ENCODE peak calls at places on chromosomes 16 and 17, in nine cellular contexts. C is right cardiac atrium; L is naive thymus-derived CD4-positive, alpha-beta T cell; M is SK-N-SH; Y is esophagus muscularis mucosa; X is CD8-positive, alpha-beta T cell; V is neuronal stem cell; O is heart left ventricle; B is tibial artery. W is an unnamed sample.
A peak's percentile ranks its signal among the peaks of the same experiment; 100 is the strongest.

GRCh38 chr17:66165537-66166123 is 26.3 kb downstream of the CEP112 start:
- DNase-seq in C (no peak), L (peak; percentile 53), M (peak; percentile 78), Y (no peak), X (peak; percentile 11), V (peak; percentile 38), O (no peak), B (no peak), W (no peak)

GRCh38 chr16:4064950-4065352 is 51.3 kb downstream of the ADCY9 start:
- DNase-seq in C (no peak), L (peak; percentile 26), M (no peak), Y (no peak), X (peak; percentile 27), V (no peak), O (no peak), B (no peak), W (no peak)

GRCh38 chr16:4869147-4869790 is 22.0 kb downstream of the UBN1 start:
- DNase-seq in C (no peak), L (no peak), M (no peak), Y (no peak), X (no peak), V (no peak), O (no peak), B (no peak), W (no peak)

GRCh38 chr16:22683258-22683657 is 130.7 kb upstream of the HS3ST2 start:
- DNase-seq in C (no peak), L (no peak), M (no peak), Y (no peak), X (no peak), V (no peak), O (no peak), B (no peak), W (no peak)

GRCh38 chr17:81731271-81731670 is 19.2 kb downstream of the SLC25A10 start:
- DNase-seq in C (no peak), L (no peak), M (no peak), Y (no peak), X (no peak), V (no peak), O (no peak), B (no peak), W (no peak)

GRCh38 chr17:32141690-32142037 is 638 bp upstream of the RHOT1 start:
- DNase-seq in C (no peak), L (no peak), M (no peak), Y (no peak), X (no peak), V (no peak), O (no peak), B (no peak), W (no peak)

GRCh38 chr17:8946476-8946875 is 19.0 kb downstream of the PIK3R5 start:
- DNase-seq in C (no peak), L (no peak), M (no peak), Y (no peak), X (no peak), V (no peak), O (no peak), B (no peak), W (no peak)

GRCh38 chr17:64982139-64982802 is 63.0 kb upstream of the LRRC37A3 start:
- DNase-seq in C (no peak), L (no peak), M (no peak), Y (no peak), X (no peak), V (no peak), O (no peak), B (no peak), W (no peak)

GRCh38 chr16:14335297-14335696 is 264.2 kb downstream of the MRTFB start:
- DNase-seq in C (no peak), L (no peak), M (no peak), Y (no peak), X (no peak), V (no peak), O (no peak), B (no peak), W (no peak)

DNA sequence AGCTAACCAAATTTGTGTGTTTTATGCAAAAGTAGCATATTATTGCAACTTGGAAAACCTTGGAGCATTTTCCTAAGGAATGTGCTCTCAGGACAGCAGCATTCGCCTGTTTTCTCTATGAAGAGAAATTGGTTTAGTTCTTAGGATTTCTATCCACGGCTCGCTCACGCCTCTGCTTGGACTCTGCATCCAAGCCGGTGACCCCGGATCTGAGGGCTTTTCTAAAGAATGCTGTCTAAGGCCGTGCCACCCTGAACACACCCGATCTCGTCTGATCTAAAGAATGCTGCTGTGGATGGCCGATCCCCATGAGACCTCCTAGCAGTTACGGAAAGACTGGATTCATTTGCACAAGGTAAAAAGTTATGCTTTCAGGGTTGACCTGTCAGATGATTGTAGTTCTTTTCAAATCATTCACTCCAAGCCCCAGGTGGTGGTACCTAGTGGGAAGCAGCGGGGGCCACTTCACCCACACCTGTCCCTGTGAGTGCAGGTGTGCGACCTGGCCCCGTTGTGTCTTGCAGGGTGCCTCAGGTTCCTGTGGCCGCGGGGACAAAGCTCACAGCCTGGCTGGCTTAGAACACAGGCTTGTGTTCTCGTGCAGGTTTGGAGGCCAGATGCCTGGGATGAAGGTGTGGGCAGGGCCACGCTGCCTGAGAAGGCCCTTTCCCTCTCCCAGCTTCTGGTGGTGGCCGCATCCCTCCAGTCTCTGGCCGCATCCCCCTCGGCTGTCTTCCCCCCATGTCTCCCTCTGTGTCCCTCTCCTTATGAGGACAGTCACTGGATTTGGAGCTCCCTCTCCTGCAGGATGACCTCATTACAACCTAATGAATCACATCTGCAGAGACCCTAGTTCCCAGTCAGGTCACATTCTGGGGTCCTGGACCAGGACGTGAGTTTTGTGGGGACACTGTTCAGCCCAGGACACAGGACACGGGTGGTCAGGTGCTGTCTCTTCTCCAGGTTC is 71.1 kb downstream of the BANP start:
- DNase-seq in C (no peak), L (no peak), M (peak; percentile 61), Y (no peak), X (no peak), V (no peak), O (no peak), B (no peak), W (peak; percentile 33)
- H3K4me1 ChIP-seq in C (no peaks in the 10 kb centered on the region), L (no peaks in the 10 kb centered on the region), M (peaks cover 26% of the 10 kb centered on the region), Y (peaks cover 8% of the 10 kb centered on the region), X (no peaks in the 10 kb centered on the region), V (peaks cover 2% of the 10 kb centered on the region), O (peaks cover 14% of the 10 kb centered on the region), B (no peaks in the 10 kb centered on the region), W (peaks cover 14% of the 10 kb centered on the region)

DNA sequence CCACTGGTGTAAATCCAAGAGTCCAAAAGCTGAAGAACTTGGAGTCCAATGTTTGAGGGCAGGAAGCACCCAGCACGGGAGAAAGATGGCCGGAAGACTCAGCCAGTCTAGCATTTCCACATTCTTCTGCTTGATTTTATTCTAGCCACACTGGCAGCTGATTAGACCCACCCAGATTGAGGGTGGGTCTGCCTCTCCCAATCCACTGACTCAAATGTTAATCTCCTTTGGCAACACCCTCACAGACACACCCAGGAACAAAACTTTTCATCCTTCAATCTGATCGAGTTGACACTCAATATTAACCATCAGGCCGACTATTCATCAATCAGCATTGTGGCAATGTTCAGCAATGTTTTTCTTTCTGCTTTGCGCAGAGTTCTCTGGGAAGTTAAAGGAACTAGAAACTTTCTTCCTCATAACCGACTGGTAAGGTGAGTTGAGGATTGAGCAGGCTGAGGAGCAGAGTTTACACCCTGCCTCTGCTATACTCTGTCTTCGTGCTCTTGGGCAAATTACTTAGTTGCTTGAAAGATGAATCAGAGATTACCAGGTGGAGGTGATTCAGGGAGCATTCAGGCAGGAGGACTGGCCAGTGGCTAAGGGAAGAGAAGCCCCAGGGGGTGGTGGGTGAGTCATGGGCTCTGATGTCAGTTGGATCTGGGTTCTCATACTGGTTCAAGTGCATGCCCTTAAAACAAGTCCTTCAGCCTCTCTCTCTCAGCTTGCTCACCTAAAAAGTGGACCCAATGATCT is 28.2 kb upstream of the BRD7 start:
- DNase-seq in C (no peak), L (no peak), M (no peak), Y (peak; percentile 53), X (no peak), V (no peak), O (no peak), B (no peak), W (no peak)
- H3K4me3 ChIP-seq in C (no peak overlapping the region), L (no peak overlapping the region), M (no peak overlapping the region), Y (no peak overlapping the region), X (no peak overlapping the region), V (no peak overlapping the region), O (no peak overlapping the region), B (no peak overlapping the region), W (no peak overlapping the region)

GRCh38 chr17:79361221-79361734 is 249.6 kb downstream of the RBFOX3 start:
- DNase-seq in C (no peak), L (no peak), M (no peak), Y (no peak), X (no peak), V (no peak), O (no peak), B (no peak), W (no peak)
- H3K27me3 ChIP-seq in C (no peaks in the 10 kb centered on the region), L (no peaks in the 10 kb centered on the region), M (peaks cover 44% of the 10 kb centered on the region), Y (no peaks in the 10 kb centered on the region), X (no peaks in the 10 kb centered on the region), V (no peaks in the 10 kb centered on the region), O (peaks cover 7% of the 10 kb centered on the region), B (peaks cover 88% of the 10 kb centered on the region), W (peaks cover 18% of the 10 kb centered on the region)

GRCh38 chr17:46136820-46137219 is 56.4 kb downstream of the KANSL1 start:
- DNase-seq in C (no peak), L (no peak), M (peak; percentile 34), Y (no peak), X (no peak), V (no peak), O (no peak), B (no peak), W (no peak)

GRCh38 chr17:46140645-46141197 is 52.5 kb downstream of the KANSL1 start:
- DNase-seq in C (no peak), L (no peak), M (no peak), Y (no peak), X (no peak), V (no peak), O (no peak), B (no peak), W (no peak)

GRCh38 chr17:46138470-46138869 is 54.8 kb downstream of the KANSL1 start:
- DNase-seq in C (no peak), L (no peak), M (no peak), Y (no peak), X (no peak), V (no peak), O (no peak), B (no peak), W (no peak)

GRCh38 chr17:46141645-46142044 is 51.6 kb downstream of the KANSL1 start:
- DNase-seq in C (no peak), L (no peak), M (no peak), Y (no peak), X (no peak), V (no peak), O (no peak), B (no peak), W (no peak)

DNA sequence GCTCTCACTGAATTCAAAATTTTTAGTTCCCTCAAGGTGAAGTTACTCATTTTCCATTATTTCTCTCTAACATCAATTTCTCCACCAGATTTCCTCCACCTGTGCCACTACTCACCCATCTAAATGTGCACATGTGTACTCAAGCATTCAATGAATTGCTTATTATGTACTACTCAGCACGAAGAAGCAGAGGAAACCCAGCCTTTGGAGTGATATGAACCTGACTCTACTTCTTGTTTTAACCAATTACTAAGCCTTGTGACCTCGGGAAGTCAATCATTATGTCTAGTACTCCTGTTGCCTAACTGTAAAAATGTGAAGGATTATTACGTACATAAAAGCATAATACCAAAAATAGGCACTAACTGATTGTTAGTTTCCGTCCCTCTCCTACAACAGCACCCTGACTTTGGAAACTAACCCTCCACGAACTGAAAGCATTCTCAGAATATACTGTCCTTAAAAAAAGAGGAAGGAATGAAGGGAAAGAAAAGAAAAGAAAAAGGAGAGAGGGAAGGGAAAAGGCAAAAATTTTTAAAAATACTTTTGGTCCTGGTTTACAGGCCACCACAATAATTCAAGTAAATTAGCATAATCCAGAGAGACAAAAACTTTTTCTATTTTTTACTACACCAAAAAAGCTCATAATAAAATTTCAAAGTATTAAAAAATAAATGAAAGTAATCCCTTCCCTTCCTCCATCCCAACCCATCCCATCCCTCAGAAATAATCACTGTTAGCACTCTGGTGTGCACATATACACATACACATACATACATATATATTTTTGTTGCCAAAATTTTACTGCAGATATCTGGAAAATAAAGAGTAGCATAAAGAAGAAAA is 53.6 kb downstream of the KANSL1 start:
- DNase-seq in C (no peak), L (no peak), M (no peak), Y (no peak), X (no peak), V (no peak), O (no peak), B (no peak), W (no peak)
- H3K4me1 ChIP-seq in C (peaks cover 1% of the 10 kb centered on the region), L (peaks cover 74% of the 10 kb centered on the region), M (peaks cover 9% of the 10 kb centered on the region), Y (peaks cover 96% of the 10 kb centered on the region), X (peaks cover 77% of the 10 kb centered on the region), V (no peaks in the 10 kb centered on the region), O (peaks cover 96% of the 10 kb centered on the region), B (peaks cover 99% of the 10 kb centered on the region), W (peaks cover 79% of the 10 kb centered on the region)